ENCODE peak calls at places on chromosomes 7 and 10, in six cellular contexts. One of them, this sample, is unnamed.

GRCh38 chr10:68470300-68470699 is 1.5 kb downstream of the DNA2 start:
- DNase-seq in mesendoderm: no peak
- DNase-seq in GM04504: no peak
- DNase-seq in NCI-H1417: no peak
- DNase-seq in glomerular endothelial cell: no peak
- DNase-seq in ELR: no peak
- DNase-seq in this sample: no peak

GRCh38 chr10:356452-356851 is 221.2 kb downstream of the ZMYND11 start:
- DNase-seq in mesendoderm: no peak
- DNase-seq in GM04504: no peak
- DNase-seq in NCI-H1417: no peak
- DNase-seq in glomerular endothelial cell: no peak
- DNase-seq in ELR: no peak
- DNase-seq in this sample: no peak

GRCh38 chr7:27251513-27252306 is 9.1 kb downstream of the EVX1 start:
- DNase-seq in mesendoderm: peak
- DNase-seq in GM04504: no peak
- DNase-seq in NCI-H1417: no peak
- DNase-seq in glomerular endothelial cell: no peak
- DNase-seq in ELR: no peak
- DNase-seq in this sample: no peak

GRCh38 chr7:63047546-63047945 is 951.1 kb upstream of the ZNF722 start:
- DNase-seq in mesendoderm: no peak
- DNase-seq in GM04504: no peak
- DNase-seq in NCI-H1417: no peak
- DNase-seq in glomerular endothelial cell: no peak
- DNase-seq in ELR: no peak
- DNase-seq in this sample: no peak

GRCh38 chr7:49396194-49396593 is 377.2 kb upstream of the VWC2 start:
- DNase-seq in mesendoderm: peak
- DNase-seq in GM04504: no peak
- DNase-seq in NCI-H1417: no peak
- DNase-seq in glomerular endothelial cell: no peak
- DNase-seq in ELR: no peak
- DNase-seq in this sample: no peak

GRCh38 chr7:36686499-36686898 is 37.8 kb downstream of the AOAH start:
- DNase-seq in mesendoderm: peak
- DNase-seq in GM04504: no peak
- DNase-seq in NCI-H1417: no peak
- DNase-seq in glomerular endothelial cell: no peak
- DNase-seq in ELR: peak
- DNase-seq in this sample: peak

GRCh38 chr7:156002362-156003001 is 190.2 kb upstream of the SHH start:
- DNase-seq in mesendoderm: no peak
- DNase-seq in GM04504: no peak
- DNase-seq in NCI-H1417: no peak
- DNase-seq in glomerular endothelial cell: no peak
- DNase-seq in ELR: no peak
- DNase-seq in this sample: no peak

GRCh38 chr7:90246184-90246583 is 1.2 kb downstream of the CFAP69 start:
- DNase-seq in mesendoderm: peak
- DNase-seq in GM04504: no peak
- DNase-seq in NCI-H1417: no peak
- DNase-seq in glomerular endothelial cell: no peak
- DNase-seq in ELR: no peak
- DNase-seq in this sample: no peak

GRCh38 chr10:79260803-79261740 is 86.2 kb upstream of the PPIF start:
- DNase-seq in mesendoderm: peak
- DNase-seq in GM04504: no peak
- DNase-seq in NCI-H1417: peak
- DNase-seq in glomerular endothelial cell: no peak
- DNase-seq in ELR: no peak
- DNase-seq in this sample: no peak

GRCh38 chr7:110382736-110383135 is 708.2 kb upstream of the LRRN3 start:
- DNase-seq in mesendoderm: no peak
- DNase-seq in GM04504: no peak
- DNase-seq in NCI-H1417: no peak
- DNase-seq in glomerular endothelial cell: no peak
- DNase-seq in ELR: no peak
- DNase-seq in this sample: no peak

GRCh38 chr10:76632158-76633051 is 1005.2 kb downstream of the KCNMA1 start:
- DNase-seq in mesendoderm: peak
- DNase-seq in GM04504: no peak
- DNase-seq in NCI-H1417: peak
- DNase-seq in glomerular endothelial cell: no peak
- DNase-seq in ELR: peak
- DNase-seq in this sample: no peak

GRCh38 chr7:110104243-110104642 is 986.7 kb upstream of the LRRN3 start:
- DNase-seq in mesendoderm: no peak
- DNase-seq in GM04504: no peak
- DNase-seq in NCI-H1417: peak
- DNase-seq in glomerular endothelial cell: no peak
- DNase-seq in ELR: no peak
- DNase-seq in this sample: no peak

GRCh38 chr7:157851501-157852067 is 514.8 kb downstream of the DNAJB6 start:
- DNase-seq in mesendoderm: peak
- DNase-seq in GM04504: no peak
- DNase-seq in NCI-H1417: no peak
- DNase-seq in glomerular endothelial cell: no peak
- DNase-seq in ELR: no peak
- DNase-seq in this sample: no peak

GRCh38 chr7:122913608-122914007 is 27.3 kb upstream of the CADPS2 start:
- DNase-seq in mesendoderm: no peak
- DNase-seq in GM04504: no peak
- DNase-seq in NCI-H1417: no peak
- DNase-seq in glomerular endothelial cell: no peak
- DNase-seq in ELR: no peak
- DNase-seq in this sample: no peak

GRCh38 chr10:1153805-1154351 is 97.7 kb downstream of the WDR37 start:
- DNase-seq in mesendoderm: no peak
- DNase-seq in GM04504: no peak
- DNase-seq in NCI-H1417: no peak
- DNase-seq in glomerular endothelial cell: no peak
- DNase-seq in ELR: no peak
- DNase-seq in this sample: no peak

GRCh38 chr7:24932815-24933214 is 47.2 kb downstream of the OSBPL3 start:
- DNase-seq in mesendoderm: no peak
- DNase-seq in GM04504: no peak
- DNase-seq in NCI-H1417: no peak
- DNase-seq in glomerular endothelial cell: no peak
- DNase-seq in ELR: no peak
- DNase-seq in this sample: no peak

GRCh38 chr7:41029072-41029492 is 673.8 kb downstream of the INHBA start:
- DNase-seq in mesendoderm: peak
- DNase-seq in GM04504: peak
- DNase-seq in NCI-H1417: no peak
- DNase-seq in glomerular endothelial cell: no peak
- DNase-seq in ELR: peak
- DNase-seq in this sample: no peak

GRCh38 chr7:151056286-151057037 is 1.2 kb downstream of the CDK5 start:
- DNase-seq in mesendoderm: peak
- DNase-seq in GM04504: no peak
- DNase-seq in NCI-H1417: no peak
- DNase-seq in glomerular endothelial cell: no peak
- DNase-seq in ELR: no peak
- DNase-seq in this sample: no peak

GRCh38 chr7:79523426-79523825 is 70.0 kb upstream of the MAGI2 start:
- DNase-seq in mesendoderm: no peak
- DNase-seq in GM04504: no peak
- DNase-seq in NCI-H1417: no peak
- DNase-seq in glomerular endothelial cell: no peak
- DNase-seq in ELR: no peak
- DNase-seq in this sample: no peak

GRCh38 chr10:29370612-29371092 is 81.8 kb downstream of the LYZL1 start:
- DNase-seq in mesendoderm: peak
- DNase-seq in GM04504: no peak
- DNase-seq in NCI-H1417: no peak
- DNase-seq in glomerular endothelial cell: no peak
- DNase-seq in ELR: peak
- DNase-seq in this sample: no peak

GRCh38 chr7:81574723-81575326 is 195.0 kb downstream of the HGF start:
- DNase-seq in mesendoderm: no peak
- DNase-seq in GM04504: no peak
- DNase-seq in NCI-H1417: no peak
- DNase-seq in glomerular endothelial cell: no peak
- DNase-seq in ELR: peak
- DNase-seq in this sample: no peak

GRCh38 chr7:121366852-121367431 is 29.2 kb downstream of the FAM3C start:
- DNase-seq in mesendoderm: peak
- DNase-seq in GM04504: no peak
- DNase-seq in NCI-H1417: no peak
- DNase-seq in glomerular endothelial cell: no peak
- DNase-seq in ELR: peak
- DNase-seq in this sample: no peak

GRCh38 chr7:86814980-86815379 is 171.3 kb downstream of the GRM3 start:
- DNase-seq in mesendoderm: peak
- DNase-seq in GM04504: no peak
- DNase-seq in NCI-H1417: peak
- DNase-seq in glomerular endothelial cell: no peak
- DNase-seq in ELR: peak
- DNase-seq in this sample: no peak

GRCh38 chr7:147775564-147775963 is 815.0 kb upstream of the C7orf33 start:
- DNase-seq in mesendoderm: peak
- DNase-seq in GM04504: no peak
- DNase-seq in NCI-H1417: peak
- DNase-seq in glomerular endothelial cell: no peak
- DNase-seq in ELR: no peak
- DNase-seq in this sample: no peak

GRCh38 chr10:11163990-11164805 is 146.5 kb downstream of the CELF2 start:
- DNase-seq in mesendoderm: no peak
- DNase-seq in GM04504: no peak
- DNase-seq in NCI-H1417: no peak
- DNase-seq in glomerular endothelial cell: no peak
- DNase-seq in ELR: no peak
- DNase-seq in this sample: no peak

GRCh38 chr10:59854571-59854970 is 51.8 kb downstream of the CCDC6 start:
- DNase-seq in mesendoderm: no peak
- DNase-seq in GM04504: no peak
- DNase-seq in NCI-H1417: no peak
- DNase-seq in glomerular endothelial cell: no peak
- DNase-seq in ELR: no peak
- DNase-seq in this sample: no peak

GRCh38 chr7:114670676-114671075 is 251.2 kb upstream of the MDFIC start:
- DNase-seq in mesendoderm: no peak
- DNase-seq in GM04504: no peak
- DNase-seq in NCI-H1417: no peak
- DNase-seq in glomerular endothelial cell: no peak
- DNase-seq in ELR: no peak
- DNase-seq in this sample: no peak

GRCh38 chr7:68224041-68224534 is 1227.5 kb downstream of the TYW1 start:
- DNase-seq in mesendoderm: no peak
- DNase-seq in GM04504: no peak
- DNase-seq in NCI-H1417: no peak
- DNase-seq in glomerular endothelial cell: no peak
- DNase-seq in ELR: no peak
- DNase-seq in this sample: no peak

GRCh38 chr7:128783143-128783799 is 7.7 kb upstream of the OPN1SW start:
- DNase-seq in mesendoderm: peak
- DNase-seq in GM04504: peak
- DNase-seq in NCI-H1417: no peak
- DNase-seq in glomerular endothelial cell: no peak
- DNase-seq in ELR: peak
- DNase-seq in this sample: no peak

GRCh38 chr7:106598663-106599342 is 62.2 kb downstream of the CCDC71L start:
- DNase-seq in mesendoderm: peak
- DNase-seq in GM04504: no peak
- DNase-seq in NCI-H1417: peak
- DNase-seq in glomerular endothelial cell: peak
- DNase-seq in ELR: peak
- DNase-seq in this sample: peak